ENCODE peak calls at places on chromosome 1, in ten cellular contexts. K is IMR-90; J is CD4-positive, alpha-beta memory T cell; X is tibial nerve; T is fibroblast of lung; S is heart right ventricle; L is neuronal stem cell; Q is lower lobe of right lung; B is body of pancreas; M is upper lobe of right lung. W is an unnamed sample.

GRCh38 chr1:234602334-234603220 is 7.4 kb downstream of the IRF2BP2 start:
- DNase-seq in L (no peak), Q (no peak), J (no peak), M (no peak), T (peak; percentile 99), B (peak; percentile 85), X (peak; percentile 54), S (no peak), K (peak; percentile 98), W (no peak)

GRCh38 chr1:112396668-112397025 is 633 bp downstream of the CTTNBP2NL start:
- DNase-seq in X (no peak), K (peak; percentile 21), T (peak; percentile 32), S (no peak), L (no peak), J (no peak), Q (no peak), M (no peak), B (no peak), W (no peak)

GRCh38 chr1:172809751-172810150 is 150.8 kb downstream of the FASLG start:
- DNase-seq in B (no peak), J (no peak), K (no peak), L (no peak), S (no peak), X (no peak), Q (no peak), M (no peak), T (no peak), W (no peak)

GRCh38 chr1:193265716-193266115 is 79.3 kb upstream of the B3GALT2 start:
- DNase-seq in K (no peak), X (no peak), L (no peak), B (no peak), T (no peak), S (no peak), Q (no peak), M (no peak), J (no peak), W (no peak)

GRCh38 chr1:84959294-84959693 is 37.6 kb downstream of the MCOLN2 start:
- DNase-seq in B (no peak), L (no peak), T (no peak), J (no peak), X (no peak), Q (no peak), M (no peak), S (no peak), K (peak; percentile 66), W (no peak)

GRCh38 chr1:243316366-243316989 is 60.6 kb downstream of the SDCCAG8 start:
- DNase-seq in M (no peak), K (no peak), Q (no peak), S (no peak), X (no peak), B (no peak), T (no peak), J (no peak), L (peak; percentile 23), W (no peak)

GRCh38 chr1:32337855-32338636 is 2.0 kb upstream of the MARCKSL1 start:
- DNase-seq in S (no peak), M (no peak), T (peak; percentile 68), X (no peak), Q (peak; percentile 70), B (peak; percentile 46), K (peak; percentile 31), J (no peak), L (no peak), W (no peak)

GRCh38 chr1:46749921-46750404 is 31.0 kb upstream of the EFCAB14 start:
- DNase-seq in X (peak; percentile 61), B (no peak), L (no peak), K (no peak), J (no peak), S (no peak), T (no peak), M (no peak), Q (no peak), W (peak; percentile 58)

GRCh38 chr1:21587602-21587953 is 78.4 kb downstream of the ALPL start:
- DNase-seq in T (no peak), L (no peak), M (no peak), B (no peak), K (no peak), X (no peak), J (no peak), Q (no peak), S (no peak), W (no peak)

GRCh38 chr1:21590116-21590905 is 78.8 kb downstream of the RAP1GAP start:
- DNase-seq in L (no peak), T (no peak), Q (no peak), J (no peak), S (no peak), B (no peak), M (no peak), X (no peak), K (no peak), W (no peak)

GRCh38 chr1:21590906-21591301 is 78.3 kb downstream of the RAP1GAP start:
- DNase-seq in K (no peak), L (no peak), B (no peak), S (no peak), M (no peak), T (no peak), Q (no peak), X (no peak), J (no peak), W (no peak)

GRCh38 chr1:21586926-21587601 is 77.8 kb downstream of the ALPL start:
- DNase-seq in Q (peak; percentile 84), K (peak; percentile 91), B (peak; percentile 63), T (peak; percentile 88), J (no peak), S (peak; percentile 52), M (peak; percentile 91), X (peak; percentile 11), L (no peak), W (peak; percentile 47)

DNA sequence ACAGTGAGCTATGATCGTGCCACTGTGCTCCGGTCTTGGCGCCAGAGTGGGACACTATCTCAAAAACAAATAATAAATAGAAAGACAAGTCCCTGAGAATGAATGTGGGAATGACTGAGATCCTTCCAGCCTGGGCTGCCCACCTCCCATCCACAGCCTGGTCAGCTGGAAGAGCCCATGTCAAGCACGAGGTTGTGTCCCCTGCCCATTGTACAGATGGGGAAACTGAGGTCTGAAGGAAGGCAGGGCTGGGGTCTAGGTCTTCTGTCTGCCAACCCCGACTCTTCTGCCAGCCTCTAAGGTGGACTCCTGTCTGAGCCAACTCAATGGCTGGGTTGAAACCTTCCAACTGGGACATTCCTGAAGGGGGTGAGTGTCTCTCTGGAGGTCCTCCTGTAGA is 79.5 kb downstream of the RAP1GAP start:
- DNase-seq in L (no peak), J (no peak), M (no peak), B (no peak), X (no peak), Q (no peak), K (no peak), T (no peak), S (no peak), W (no peak)
- H3K27me3 ChIP-seq in L (no peaks in the 10 kb centered on the region), J (no peaks in the 10 kb centered on the region), M (no peaks in the 10 kb centered on the region), B (no peaks in the 10 kb centered on the region), X (peaks cover 41% of the 10 kb centered on the region), Q (peaks cover 17% of the 10 kb centered on the region), K (peaks cover 15% of the 10 kb centered on the region), T (no peaks in the 10 kb centered on the region), S (peaks cover 13% of the 10 kb centered on the region), W (peaks cover 41% of the 10 kb centered on the region)

GRCh38 chr1:155320661-155321576 is at the start of gene RUSC1:
- DNase-seq in B (peak; percentile 70), S (peak; percentile 88), Q (peak; percentile 84), T (peak; percentile 58), L (no peak), M (peak; percentile 86), X (peak; percentile 72), K (peak; percentile 49), J (peak; percentile 63), W (peak; percentile 89)

GRCh38 chr1:155319536-155319935 is 1.2 kb upstream of the RUSC1 start:
- DNase-seq in M (no peak), S (no peak), L (no peak), J (no peak), K (no peak), B (no peak), X (no peak), Q (no peak), T (no peak), W (no peak)

GRCh38 chr1:155318082-155318481 is 2.6 kb upstream of the RUSC1 start:
- DNase-seq in T (no peak), Q (no peak), L (no peak), M (no peak), X (no peak), B (no peak), J (no peak), K (no peak), S (no peak), W (no peak)

GRCh38 chr1:155321577-155322497 is 1.1 kb downstream of the RUSC1 start:
- DNase-seq in B (no peak), L (no peak), M (no peak), Q (no peak), J (no peak), S (peak; percentile 22), K (no peak), X (no peak), T (no peak), W (no peak)

DNA sequence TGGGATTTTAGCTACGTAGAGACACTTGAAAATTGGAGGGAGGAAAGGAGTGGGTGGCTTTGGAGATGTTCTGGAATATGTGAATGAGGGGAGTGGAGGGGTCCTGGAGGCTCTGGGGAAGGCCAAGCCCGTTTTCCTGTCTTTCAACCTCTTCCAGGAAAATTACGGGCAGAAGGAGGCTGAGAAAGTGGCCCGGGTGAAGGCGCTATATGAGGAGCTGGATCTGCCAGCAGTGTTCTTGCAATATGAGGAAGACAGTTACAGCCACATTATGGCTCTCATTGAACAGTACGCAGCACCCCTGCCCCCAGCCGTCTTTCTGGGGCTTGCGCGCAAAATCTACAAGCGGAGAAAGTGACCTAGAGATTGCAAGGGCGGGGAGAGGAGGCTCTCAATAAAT is 442 bp upstream of the RUSC1 start:
- DNase-seq in M (no peak), T (no peak), L (no peak), K (no peak), X (no peak), J (no peak), Q (no peak), B (no peak), S (no peak), W (no peak)
- H3K4me3 ChIP-seq in M (peak overlapping the region; percentile 76), T (peak overlapping the region; percentile 58), L (no peak overlapping the region), K (peak overlapping the region; percentile 90), X (peak overlapping the region; percentile 89), J (no peak overlapping the region), Q (peak overlapping the region; percentile 95), B (no peak overlapping the region), S (peak overlapping the region; percentile 67), W (peak overlapping the region; percentile 85)

GRCh38 chr1:115837386-115837761 is 3.6 kb downstream of the NHLH2 start:
- DNase-seq in J (no peak), M (no peak), L (no peak), B (no peak), T (no peak), K (no peak), X (no peak), S (no peak), Q (no peak), W (no peak)

GRCh38 chr1:115829947-115830346 is 11.0 kb downstream of the NHLH2 start:
- DNase-seq in B (no peak), J (no peak), L (no peak), T (no peak), K (no peak), X (no peak), Q (no peak), S (no peak), M (no peak), W (no peak)

GRCh38 chr1:115832651-115833050 is 8.3 kb downstream of the NHLH2 start:
- DNase-seq in X (no peak), M (no peak), L (no peak), T (no peak), B (no peak), S (no peak), K (no peak), Q (no peak), J (no peak), W (no peak)

GRCh38 chr1:115830963-115831362 is 10.0 kb downstream of the NHLH2 start:
- DNase-seq in S (no peak), Q (no peak), L (no peak), J (no peak), T (no peak), B (no peak), M (no peak), K (no peak), X (no peak), W (no peak)

GRCh38 chr1:115833806-115834205 is 7.1 kb downstream of the NHLH2 start:
- DNase-seq in X (no peak), S (no peak), T (no peak), B (no peak), J (no peak), M (no peak), K (no peak), Q (no peak), L (no peak), W (no peak)
- H3K27ac ChIP-seq in X (no peak overlapping the region), S (no peak overlapping the region), T (no peak overlapping the region), B (no peak overlapping the region), J (no peak overlapping the region), M (no peak overlapping the region), K (no peak overlapping the region), Q (no peak overlapping the region), L (no peak overlapping the region), W (no peak overlapping the region)

GRCh38 chr1:201828820-201829774 is at the start of gene IPO9:
- DNase-seq in M (peak; percentile 96), X (peak; percentile 97), B (peak; percentile 94), L (peak; percentile 94), Q (peak; percentile 95), T (peak; percentile 86), K (peak; percentile 91), J (peak; percentile 93), S (peak; percentile 95), W (peak; percentile 95)

GRCh38 chr1:201825245-201825644 is 3.7 kb upstream of the IPO9 start:
- DNase-seq in L (no peak), S (no peak), Q (no peak), J (no peak), B (no peak), M (no peak), X (no peak), K (no peak), T (no peak), W (no peak)

GRCh38 chr1:201826830-201827229 is 2.1 kb upstream of the IPO9 start:
- DNase-seq in K (peak; percentile 24), B (no peak), M (no peak), Q (no peak), X (no peak), J (no peak), S (no peak), T (peak; percentile 44), L (peak; percentile 24), W (no peak)

GRCh38 chr1:201828451-201828819 is 522 bp upstream of the IPO9 start:
- DNase-seq in T (peak; percentile 43), S (no peak), J (no peak), L (no peak), Q (no peak), K (peak; percentile 35), B (no peak), X (no peak), M (no peak), W (no peak)

GRCh38 chr1:201827321-201828281 is 1.4 kb upstream of the IPO9 start:
- DNase-seq in Q (no peak), X (no peak), T (no peak), J (no peak), K (no peak), L (no peak), S (no peak), M (no peak), B (no peak), W (no peak)
- H3K27me3 ChIP-seq in Q (no peaks in the 10 kb centered on the region), X (no peaks in the 10 kb centered on the region), T (no peaks in the 10 kb centered on the region), J (no peaks in the 10 kb centered on the region), K (no peaks in the 10 kb centered on the region), L (no peaks in the 10 kb centered on the region), S (no peaks in the 10 kb centered on the region), M (no peaks in the 10 kb centered on the region), B (no peaks in the 10 kb centered on the region), W (no peaks in the 10 kb centered on the region)

W was measured in left ventricle myocardium inferior.